ENCODE peak calls at places on chromosome 14, in four cellular contexts. U is PC-3, W is fibroblast of lung, H is mesenchymal stem cell. N is an unnamed sample.

GRCh38 chr14:23138173-23138535 is 19.1 kb upstream of the CEBPE start:
- DNase-seq in W (peak; percentile 17), U (no peak), H (no peak), N (no peak)

GRCh38 chr14:54120260-54120659 is 163.6 kb upstream of the BMP4 start:
- DNase-seq in U (no peak), W (peak; percentile 58), H (no peak), N (no peak)

GRCh38 chr14:79896009-79896408 is 315.3 kb downstream of the DIO2 start:
- DNase-seq in W (peak; percentile 33), U (no peak), H (peak; percentile 18), N (no peak)

GRCh38 chr14:59358105-59358504 is 107.1 kb downstream of the GPR135 start:
- DNase-seq in U (peak; percentile 99), W (peak; percentile 92), H (no peak), N (peak; percentile 10)

GRCh38 chr14:30906752-30907658 is 32.6 kb downstream of the COCH start:
- DNase-seq in W (no peak), U (peak; percentile 53), H (peak; percentile 26), N (peak; percentile 26)

GRCh38 chr14:72644038-72644437 is 249.9 kb downstream of the DPF3 start:
- DNase-seq in W (no peak), H (no peak), U (no peak), N (no peak)

GRCh38 chr14:38207830-38208815 is at the start of gene SSTR1:
- DNase-seq in W (peak; percentile 12), H (peak; percentile 45), U (no peak), N (no peak)

GRCh38 chr14:94447986-94448808 is 4.4 kb downstream of the SERPINA11 start:
- DNase-seq in U (no peak), W (no peak), H (no peak), N (no peak)

GRCh38 chr14:68232643-68233055 is 413.1 kb downstream of the RAD51B start:
- DNase-seq in U (peak; percentile 99), H (peak; percentile 100), W (peak; percentile 100), N (no peak)

GRCh38 chr14:20489093-20489994 is 16.0 kb upstream of the RNASE10 start:
- DNase-seq in U (peak; percentile 72), W (no peak), H (no peak), N (no peak)

GRCh38 chr14:95338436-95338835 is 18.7 kb upstream of the CLMN start:
- DNase-seq in U (no peak), W (no peak), H (no peak), N (no peak)

GRCh38 chr14:29444805-29445204 is 482.8 kb downstream of the PRKD1 start:
- DNase-seq in U (peak; percentile 8), W (peak; percentile 17), H (no peak), N (no peak)

GRCh38 chr14:23751591-23751990 is 115.4 kb downstream of the DHRS2 start:
- DNase-seq in U (no peak), H (no peak), W (peak; percentile 1), N (no peak)

GRCh38 chr14:88995437-88996198 is 171.2 kb downstream of the TTC8 start:
- DNase-seq in U (peak; percentile 84), H (peak; percentile 88), W (peak; percentile 99), N (no peak)

DNA sequence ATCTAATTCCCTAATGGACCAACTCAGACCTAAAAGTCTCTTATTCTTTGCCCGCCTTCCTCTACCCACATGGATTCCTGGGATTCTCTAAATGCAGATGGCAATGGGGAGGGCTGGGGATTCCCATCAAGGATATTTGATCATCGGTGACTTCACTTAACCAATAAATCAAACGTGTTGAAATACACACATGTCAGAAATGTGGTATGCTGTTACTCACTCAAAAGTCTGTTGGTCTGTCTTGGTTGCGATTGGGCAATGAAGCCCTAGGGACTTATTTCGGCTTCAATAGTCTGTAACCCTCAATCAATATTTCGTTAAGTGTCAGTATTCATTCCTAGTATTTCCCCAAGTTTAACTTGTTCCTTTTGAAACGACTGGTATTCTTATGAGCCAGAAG is 117.2 kb upstream of the DIO3 start:
- DNase-seq in U (peak; percentile 87), H (no peak), W (peak; percentile 75), N (no peak)
- H3K4me2 ChIP-seq in U (peak overlapping the region; percentile 18), H (no peak overlapping the region), W (no peak overlapping the region), N (no peak overlapping the region)

GRCh38 chr14:104149278-104149595 is 10.8 kb downstream of the KIF26A start:
- DNase-seq in H (no peak), W (no peak), U (no peak), N (no peak)
- H3K4me3 ChIP-seq in H (no peak overlapping the region), W (no peak overlapping the region), U (no peak overlapping the region), N (no peak overlapping the region)

DNA sequence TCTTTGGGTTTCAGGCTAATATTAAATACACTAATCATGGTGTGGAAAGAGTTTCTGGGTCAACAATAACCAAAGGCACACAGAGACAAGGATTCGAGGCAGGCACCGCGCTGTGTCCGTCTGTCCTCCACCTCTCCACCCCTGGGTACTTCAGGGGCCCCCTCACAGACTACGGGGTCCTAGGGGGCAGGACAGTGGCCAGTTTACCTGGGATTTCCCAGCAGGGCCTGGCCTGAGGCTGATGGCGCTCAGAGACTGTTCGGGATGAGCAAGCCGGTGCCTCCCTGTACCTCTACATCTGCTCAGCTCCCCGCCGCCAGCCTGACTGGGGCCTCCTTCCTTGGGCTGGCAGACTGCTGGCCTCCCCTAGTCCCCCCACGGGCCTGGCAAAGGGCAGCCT is 18.1 kb upstream of the EIF5 start:
- DNase-seq in W (no peak), U (no peak), H (no peak), N (no peak)
- H3K4me2 ChIP-seq in W (no peak overlapping the region), U (no peak overlapping the region), H (no peak overlapping the region), N (no peak overlapping the region)

GRCh38 chr14:35405304-35405996 is 901 bp upstream of the NFKBIA start:
- DNase-seq in U (no peak), W (no peak), H (no peak), N (no peak)
- H3K4me3 ChIP-seq in U (peak overlapping the region; percentile 92), W (peak overlapping the region; percentile 87), H (peak overlapping the region; percentile 80), N (peak overlapping the region; percentile 85)

GRCh38 chr14:50856660-50857059 is 15.2 kb upstream of the ABHD12B start:
- DNase-seq in U (no peak), W (no peak), H (no peak), N (no peak)

GRCh38 chr14:50855558-50855957 is 16.3 kb upstream of the ABHD12B start:
- DNase-seq in U (no peak), H (peak; percentile 43), W (peak; percentile 6), N (no peak)

GRCh38 chr14:50860478-50861086 is 11.3 kb upstream of the ABHD12B start:
- DNase-seq in W (peak; percentile 68), H (peak; percentile 77), U (peak; percentile 96), N (peak; percentile 82)

GRCh38 chr14:50862171-50862570 is 9.7 kb upstream of the ABHD12B start:
- DNase-seq in W (no peak), U (no peak), H (peak; percentile 59), N (no peak)

GRCh38 chr14:50859296-50859624 is 12.6 kb upstream of the ABHD12B start:
- DNase-seq in H (no peak), U (peak; percentile 30), W (no peak), N (no peak)
- H3K4me2 ChIP-seq in H (no peak overlapping the region), U (peak overlapping the region; percentile 99), W (peak overlapping the region; percentile 96), N (no peak overlapping the region)

GRCh38 chr14:35944847-35945246 is 118.7 kb downstream of the BRMS1L start:
- DNase-seq in H (no peak), U (peak; percentile 64), W (no peak), N (peak; percentile 17)

GRCh38 chr14:35934499-35934898 is 108.4 kb downstream of the BRMS1L start:
- DNase-seq in U (no peak), H (no peak), W (peak; percentile 9), N (no peak)

GRCh38 chr14:35940291-35940690 is 114.2 kb downstream of the BRMS1L start:
- DNase-seq in W (no peak), U (no peak), H (peak; percentile 2), N (no peak)
- H3K4me3 ChIP-seq in W (no peak overlapping the region), U (peak overlapping the region; percentile 12), H (no peak overlapping the region), N (no peak overlapping the region)

GRCh38 chr14:75452324-75452723 is 24.5 kb downstream of the JDP2 start:
- DNase-seq in W (no peak), U (no peak), H (no peak), N (no peak)

GRCh38 chr14:75454963-75455546 is 27.2 kb downstream of the JDP2 start:
- DNase-seq in H (peak; percentile 87), U (peak; percentile 12), W (peak; percentile 55), N (peak; percentile 50)

GRCh38 chr14:75452900-75453816 is 25.3 kb downstream of the JDP2 start:
- DNase-seq in U (peak; percentile 5), W (peak; percentile 80), H (peak; percentile 93), N (peak; percentile 39)

GRCh38 chr14:75456069-75457023 is 28.5 kb downstream of the JDP2 start:
- DNase-seq in W (no peak), H (no peak), U (no peak), N (no peak)

DNA sequence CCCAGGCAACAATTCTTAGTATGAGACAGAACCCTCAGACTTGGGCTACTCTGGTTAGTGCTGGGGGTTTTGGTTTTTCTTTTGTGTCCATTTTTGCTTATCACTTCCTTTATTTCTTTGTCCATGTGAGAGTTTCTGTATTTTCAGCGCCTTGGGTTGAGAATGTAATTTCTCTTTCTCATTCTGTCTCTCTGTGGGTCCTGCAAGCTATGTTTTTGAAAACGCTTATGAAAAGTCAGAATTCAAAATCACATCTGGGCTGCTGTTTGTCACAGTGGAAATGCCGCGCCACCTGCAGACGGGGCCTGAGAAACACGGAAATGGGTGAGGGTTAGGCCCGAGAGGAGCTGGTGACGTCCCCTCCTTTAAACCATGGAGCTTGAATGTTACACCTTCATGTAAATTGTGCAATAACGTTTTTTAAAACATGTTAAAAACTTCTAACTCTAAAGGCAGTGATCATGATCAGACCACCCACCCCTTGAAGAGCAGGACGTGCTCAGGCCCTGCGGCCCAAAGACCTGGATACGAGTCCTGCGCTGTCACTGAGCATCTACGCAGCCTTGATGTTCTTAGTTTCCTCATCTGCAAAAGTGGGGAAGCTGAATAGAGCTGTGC is 26.1 kb downstream of the JDP2 start:
- DNase-seq in H (no peak), U (no peak), W (no peak), N (no peak)
- H3K4me2 ChIP-seq in H (no peak overlapping the region), U (no peak overlapping the region), W (peak overlapping the region; percentile 20), N (no peak overlapping the region)

GRCh38 chr14:55123101-55123500 is 6.0 kb upstream of the LGALS3 start:
- DNase-seq in H (peak; percentile 92), W (peak; percentile 96), U (peak; percentile 76), N (peak; percentile 40)
- H3K4me3 ChIP-seq in H (peak overlapping the region; percentile 35), W (no peak overlapping the region), U (peak overlapping the region; percentile 3), N (no peak overlapping the region)

DNA sequence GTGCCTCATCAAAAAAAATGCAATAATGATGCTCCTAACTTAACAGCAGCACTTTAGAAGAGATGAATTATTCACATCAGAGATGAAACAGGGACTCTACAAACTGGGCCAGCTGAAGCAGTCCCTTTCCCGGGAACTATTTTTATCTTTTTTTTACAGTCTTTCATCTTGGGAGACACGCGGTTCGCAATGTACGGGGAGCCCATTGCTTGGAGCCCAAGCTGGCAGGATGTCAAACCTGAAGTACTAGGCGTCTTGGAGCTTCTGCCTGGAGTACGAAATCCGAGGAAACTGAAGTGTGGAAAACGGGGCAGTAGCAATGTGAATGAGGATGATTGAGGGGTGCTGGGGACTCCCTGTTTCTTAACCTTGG is 65.4 kb upstream of the DLK1 start:
- DNase-seq in W (no peak), U (no peak), H (no peak), N (no peak)
- H3K4me2 ChIP-seq in W (no peak overlapping the region), U (no peak overlapping the region), H (no peak overlapping the region), N (no peak overlapping the region)

N was measured in SK-N-SH.